ENCODE peak calls at places on chromosomes 6 and 20, in ten cellular contexts. One of them, this sample, is unnamed.
A peak's percentile ranks its signal among the peaks of the same experiment; 100 is the strongest.

GRCh38 chr6:131894735-131895424 is 56.3 kb downstream of the CCN2 start:
- DNase-seq in HepG2: peak; percentile 99
- DNase-seq in endothelial cell of umbilical vein: no peak
- DNase-seq in mesendoderm: no peak
- DNase-seq in GM23248: no peak
- DNase-seq in fibroblast of lung: no peak
- DNase-seq in K562: no peak
- DNase-seq in neural progenitor cell: no peak
- DNase-seq in mesenchymal stem cell: no peak
- DNase-seq in astrocyte: no peak
- DNase-seq in this sample: no peak

GRCh38 chr6:134911532-134911931 is 38.4 kb downstream of the ALDH8A1 start:
- DNase-seq in HepG2: no peak
- DNase-seq in endothelial cell of umbilical vein: no peak
- DNase-seq in mesendoderm: no peak
- DNase-seq in GM23248: peak; percentile 85
- DNase-seq in fibroblast of lung: peak; percentile 93
- DNase-seq in K562: no peak
- DNase-seq in neural progenitor cell: no peak
- DNase-seq in mesenchymal stem cell: peak; percentile 42
- DNase-seq in astrocyte: peak; percentile 92
- DNase-seq in this sample: no peak

GRCh38 chr6:168884050-168884645 is 369.5 kb downstream of the THBS2 start:
- DNase-seq in HepG2: no peak
- DNase-seq in endothelial cell of umbilical vein: no peak
- DNase-seq in mesendoderm: no peak
- DNase-seq in GM23248: no peak
- DNase-seq in fibroblast of lung: no peak
- DNase-seq in K562: no peak
- DNase-seq in neural progenitor cell: no peak
- DNase-seq in mesenchymal stem cell: no peak
- DNase-seq in astrocyte: no peak
- DNase-seq in this sample: no peak

GRCh38 chr6:78701407-78701806 is 165.9 kb upstream of the IRAK1BP1 start:
- DNase-seq in HepG2: no peak
- DNase-seq in endothelial cell of umbilical vein: no peak
- DNase-seq in mesendoderm: no peak
- DNase-seq in GM23248: peak; percentile 67
- DNase-seq in fibroblast of lung: peak; percentile 89
- DNase-seq in K562: no peak
- DNase-seq in neural progenitor cell: no peak
- DNase-seq in mesenchymal stem cell: no peak
- DNase-seq in astrocyte: peak; percentile 86
- DNase-seq in this sample: no peak

GRCh38 chr6:3235969-3236368 is 8.5 kb upstream of the TUBB2B start:
- DNase-seq in HepG2: no peak
- DNase-seq in endothelial cell of umbilical vein: no peak
- DNase-seq in mesendoderm: no peak
- DNase-seq in GM23248: no peak
- DNase-seq in fibroblast of lung: no peak
- DNase-seq in K562: no peak
- DNase-seq in neural progenitor cell: no peak
- DNase-seq in mesenchymal stem cell: no peak
- DNase-seq in astrocyte: no peak
- DNase-seq in this sample: no peak

GRCh38 chr20:32681175-32682084 is 7.7 kb upstream of the C20orf203 start:
- DNase-seq in HepG2: no peak
- DNase-seq in endothelial cell of umbilical vein: peak; percentile 76
- DNase-seq in mesendoderm: peak; percentile 89
- DNase-seq in GM23248: no peak
- DNase-seq in fibroblast of lung: peak; percentile 44
- DNase-seq in K562: peak; percentile 84
- DNase-seq in neural progenitor cell: peak; percentile 78
- DNase-seq in mesenchymal stem cell: peak; percentile 58
- DNase-seq in astrocyte: peak; percentile 13
- DNase-seq in this sample: peak; percentile 63

GRCh38 chr6:39770476-39770875 is 21.7 kb upstream of the DAAM2 start:
- DNase-seq in HepG2: no peak
- DNase-seq in endothelial cell of umbilical vein: no peak
- DNase-seq in mesendoderm: no peak
- DNase-seq in GM23248: no peak
- DNase-seq in fibroblast of lung: no peak
- DNase-seq in K562: no peak
- DNase-seq in neural progenitor cell: no peak
- DNase-seq in mesenchymal stem cell: no peak
- DNase-seq in astrocyte: no peak
- DNase-seq in this sample: no peak

GRCh38 chr6:52325695-52326471 is 36.1 kb upstream of the PAQR8 start:
- DNase-seq in HepG2: peak; percentile 98
- DNase-seq in endothelial cell of umbilical vein: no peak
- DNase-seq in mesendoderm: peak; percentile 95
- DNase-seq in GM23248: no peak
- DNase-seq in fibroblast of lung: no peak
- DNase-seq in K562: no peak
- DNase-seq in neural progenitor cell: peak; percentile 90
- DNase-seq in mesenchymal stem cell: peak; percentile 18
- DNase-seq in astrocyte: no peak
- DNase-seq in this sample: peak; percentile 57

GRCh38 chr6:21893778-21894177 is 300.2 kb downstream of the SOX4 start:
- DNase-seq in HepG2: no peak
- DNase-seq in endothelial cell of umbilical vein: no peak
- DNase-seq in mesendoderm: no peak
- DNase-seq in GM23248: no peak
- DNase-seq in fibroblast of lung: no peak
- DNase-seq in K562: no peak
- DNase-seq in neural progenitor cell: no peak
- DNase-seq in mesenchymal stem cell: no peak
- DNase-seq in astrocyte: no peak
- DNase-seq in this sample: no peak

GRCh38 chr6:13373488-13373886 is 45.1 kb upstream of the TBC1D7 start:
- DNase-seq in HepG2: no peak
- DNase-seq in endothelial cell of umbilical vein: peak; percentile 67
- DNase-seq in mesendoderm: no peak
- DNase-seq in GM23248: peak; percentile 11
- DNase-seq in fibroblast of lung: no peak
- DNase-seq in K562: no peak
- DNase-seq in neural progenitor cell: no peak
- DNase-seq in mesenchymal stem cell: peak; percentile 78
- DNase-seq in astrocyte: no peak
- DNase-seq in this sample: no peak

DNA sequence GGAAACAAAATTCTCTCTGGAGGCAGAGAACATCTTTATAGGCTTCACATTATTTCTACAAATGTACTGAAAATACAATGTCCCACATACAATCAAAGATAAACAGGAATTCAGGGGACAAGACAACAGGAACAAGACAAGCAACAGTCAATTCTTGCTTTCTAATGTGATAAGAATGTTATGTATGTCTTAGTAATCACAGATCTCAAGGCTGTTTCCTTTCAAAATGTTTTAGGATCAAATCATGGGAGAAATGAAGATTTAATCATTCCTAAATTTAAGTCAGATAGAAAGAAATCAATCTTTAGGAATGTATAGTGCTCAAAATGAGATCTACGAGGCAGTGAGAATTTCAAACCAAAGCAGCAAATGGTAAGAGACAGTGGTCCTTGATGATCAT is 32.1 kb downstream of the NEDD9 start:
- DNase-seq in HepG2: no peak
- DNase-seq in endothelial cell of umbilical vein: no peak
- DNase-seq in mesendoderm: no peak
- DNase-seq in GM23248: peak; percentile 56
- DNase-seq in fibroblast of lung: no peak
- DNase-seq in K562: no peak
- DNase-seq in neural progenitor cell: no peak
- DNase-seq in mesenchymal stem cell: no peak
- DNase-seq in astrocyte: peak; percentile 26
- DNase-seq in this sample: no peak
- H3K4me3 ChIP-seq in HepG2: no peak overlapping the region
- H3K4me3 ChIP-seq in endothelial cell of umbilical vein: no peak overlapping the region
- H3K4me3 ChIP-seq in mesendoderm: no peak overlapping the region
- H3K4me3 ChIP-seq in GM23248: no peak overlapping the region
- H3K4me3 ChIP-seq in fibroblast of lung: no peak overlapping the region
- H3K4me3 ChIP-seq in K562: no peak overlapping the region
- H3K4me3 ChIP-seq in neural progenitor cell: no peak overlapping the region
- H3K4me3 ChIP-seq in mesenchymal stem cell: no peak overlapping the region
- H3K4me3 ChIP-seq in astrocyte: no peak overlapping the region
- H3K4me3 ChIP-seq in this sample: no peak overlapping the region

DNA sequence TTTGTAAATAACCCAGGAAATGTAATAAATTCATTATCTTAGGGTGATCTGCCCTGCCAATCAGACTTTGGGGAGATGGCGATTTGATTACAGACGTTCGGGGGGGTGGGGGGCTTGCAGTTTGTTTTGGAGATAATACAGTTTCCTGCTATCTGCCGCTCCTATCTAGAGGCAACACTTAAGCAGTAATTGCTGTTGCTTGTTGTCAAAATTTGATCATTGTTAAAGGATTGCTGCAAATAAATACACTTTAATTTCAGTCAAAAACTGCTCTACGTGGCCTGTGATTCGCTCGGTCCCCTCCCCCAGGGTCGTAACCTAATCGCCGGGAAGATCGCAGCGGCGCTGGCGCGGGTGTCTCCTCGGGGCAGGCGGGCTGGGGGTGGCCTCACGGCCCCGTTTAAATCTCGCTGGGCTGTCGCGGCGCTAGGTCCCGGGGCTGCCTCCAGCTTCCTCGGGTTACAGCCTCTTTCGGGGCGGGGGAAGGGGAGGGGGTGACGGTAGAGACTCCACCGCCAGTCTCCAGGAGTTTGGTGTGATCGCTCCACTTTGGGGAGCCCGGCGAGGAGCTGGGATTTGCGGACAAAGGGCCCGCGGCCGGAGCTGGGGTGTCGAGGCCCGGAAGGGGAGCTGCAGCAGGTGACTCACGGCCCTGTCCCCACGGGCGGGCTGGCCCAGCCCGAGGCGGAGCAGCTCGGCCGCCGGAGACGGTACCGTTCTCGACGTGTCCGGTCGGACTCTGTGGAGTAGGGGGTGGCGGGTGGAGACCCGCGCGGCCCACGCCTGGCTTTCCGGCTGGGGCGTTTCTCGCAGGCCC is 4.1 kb downstream of the FOXC1 start:
- DNase-seq in HepG2: no peak
- DNase-seq in endothelial cell of umbilical vein: peak; percentile 64
- DNase-seq in mesendoderm: peak; percentile 87
- DNase-seq in GM23248: peak; percentile 54
- DNase-seq in fibroblast of lung: no peak
- DNase-seq in K562: no peak
- DNase-seq in neural progenitor cell: peak; percentile 86
- DNase-seq in mesenchymal stem cell: no peak
- DNase-seq in astrocyte: no peak
- DNase-seq in this sample: no peak
- H3K27me3 ChIP-seq in HepG2: no peaks in the 10 kb centered on the region
- H3K27me3 ChIP-seq in endothelial cell of umbilical vein: no peaks in the 10 kb centered on the region
- H3K27me3 ChIP-seq in mesendoderm: peaks cover 56% of the 10 kb centered on the region
- H3K27me3 ChIP-seq in GM23248: peaks cover 3% of the 10 kb centered on the region
- H3K27me3 ChIP-seq in fibroblast of lung: peaks cover 6% of the 10 kb centered on the region
- H3K27me3 ChIP-seq in K562: peaks cover 48% of the 10 kb centered on the region
- H3K27me3 ChIP-seq in neural progenitor cell: peaks cover 100% of the 10 kb centered on the region
- H3K27me3 ChIP-seq in mesenchymal stem cell: peaks cover 12% of the 10 kb centered on the region
- H3K27me3 ChIP-seq in astrocyte: peaks cover 31% of the 10 kb centered on the region
- H3K27me3 ChIP-seq in this sample: peaks cover 90% of the 10 kb centered on the region

GRCh38 chr20:60060593-60060992 is 102.4 kb downstream of the CDH26 start:
- DNase-seq in HepG2: no peak
- DNase-seq in endothelial cell of umbilical vein: no peak
- DNase-seq in mesendoderm: no peak
- DNase-seq in GM23248: no peak
- DNase-seq in fibroblast of lung: no peak
- DNase-seq in K562: no peak
- DNase-seq in neural progenitor cell: no peak
- DNase-seq in mesenchymal stem cell: no peak
- DNase-seq in astrocyte: no peak
- DNase-seq in this sample: no peak
- H3K9ac ChIP-seq in HepG2: no peak overlapping the region
- H3K9ac ChIP-seq in endothelial cell of umbilical vein: no peak overlapping the region
- H3K9ac ChIP-seq in mesendoderm: no peak overlapping the region
- H3K9ac ChIP-seq in GM23248: no peak overlapping the region
- H3K9ac ChIP-seq in fibroblast of lung: no peak overlapping the region
- H3K9ac ChIP-seq in K562: no peak overlapping the region
- H3K9ac ChIP-seq in neural progenitor cell: no peak overlapping the region
- H3K9ac ChIP-seq in mesenchymal stem cell: no peak overlapping the region
- H3K9ac ChIP-seq in astrocyte: no peak overlapping the region
- H3K9ac ChIP-seq in this sample: no peak overlapping the region

DNA sequence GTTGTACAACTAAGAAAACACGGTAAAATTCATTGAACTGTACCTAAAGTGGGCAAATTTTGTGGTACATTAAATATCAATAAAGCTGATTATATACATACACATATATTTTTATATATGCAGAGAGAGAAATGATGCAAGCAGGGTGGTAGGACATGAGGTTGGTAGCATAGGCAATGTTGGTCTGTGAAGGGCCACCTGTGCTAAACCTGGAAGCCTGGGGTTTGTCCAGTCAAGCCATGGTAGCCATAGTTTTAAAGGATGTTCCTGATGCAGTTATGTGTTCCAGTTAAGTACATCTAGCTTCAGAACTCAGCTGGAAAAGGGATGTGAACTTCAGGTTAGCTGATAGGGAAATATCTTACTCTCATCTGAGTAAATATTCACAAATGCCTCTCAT is 60.1 kb downstream of the TRIM38 start:
- DNase-seq in HepG2: no peak
- DNase-seq in endothelial cell of umbilical vein: no peak
- DNase-seq in mesendoderm: no peak
- DNase-seq in GM23248: no peak
- DNase-seq in fibroblast of lung: no peak
- DNase-seq in K562: no peak
- DNase-seq in neural progenitor cell: no peak
- DNase-seq in mesenchymal stem cell: no peak
- DNase-seq in astrocyte: no peak
- DNase-seq in this sample: no peak
- H3K4me3 ChIP-seq in HepG2: no peak overlapping the region
- H3K4me3 ChIP-seq in endothelial cell of umbilical vein: no peak overlapping the region
- H3K4me3 ChIP-seq in mesendoderm: no peak overlapping the region
- H3K4me3 ChIP-seq in GM23248: peak overlapping the region; percentile 75
- H3K4me3 ChIP-seq in fibroblast of lung: no peak overlapping the region
- H3K4me3 ChIP-seq in K562: peak overlapping the region; percentile 49
- H3K4me3 ChIP-seq in neural progenitor cell: no peak overlapping the region
- H3K4me3 ChIP-seq in mesenchymal stem cell: no peak overlapping the region
- H3K4me3 ChIP-seq in astrocyte: no peak overlapping the region
- H3K4me3 ChIP-seq in this sample: no peak overlapping the region

GRCh38 chr6:28809947-28810654 is 113.7 kb downstream of the TRIM27 start:
- DNase-seq in HepG2: no peak
- DNase-seq in endothelial cell of umbilical vein: no peak
- DNase-seq in mesendoderm: peak; percentile 70
- DNase-seq in GM23248: peak; percentile 29
- DNase-seq in fibroblast of lung: no peak
- DNase-seq in K562: peak; percentile 32
- DNase-seq in neural progenitor cell: peak; percentile 67
- DNase-seq in mesenchymal stem cell: peak; percentile 14
- DNase-seq in astrocyte: no peak
- DNase-seq in this sample: no peak
- H3K27me3 ChIP-seq in HepG2: peaks cover 7% of the 10 kb centered on the region
- H3K27me3 ChIP-seq in endothelial cell of umbilical vein: peaks cover 67% of the 10 kb centered on the region
- H3K27me3 ChIP-seq in mesendoderm: peaks cover 38% of the 10 kb centered on the region
- H3K27me3 ChIP-seq in GM23248: peaks cover 62% of the 10 kb centered on the region
- H3K27me3 ChIP-seq in fibroblast of lung: peaks cover 39% of the 10 kb centered on the region
- H3K27me3 ChIP-seq in K562: no peaks in the 10 kb centered on the region
- H3K27me3 ChIP-seq in neural progenitor cell: peaks cover 100% of the 10 kb centered on the region
- H3K27me3 ChIP-seq in mesenchymal stem cell: peaks cover 51% of the 10 kb centered on the region
- H3K27me3 ChIP-seq in astrocyte: peaks cover 57% of the 10 kb centered on the region
- H3K27me3 ChIP-seq in this sample: peaks cover 59% of the 10 kb centered on the region

DNA sequence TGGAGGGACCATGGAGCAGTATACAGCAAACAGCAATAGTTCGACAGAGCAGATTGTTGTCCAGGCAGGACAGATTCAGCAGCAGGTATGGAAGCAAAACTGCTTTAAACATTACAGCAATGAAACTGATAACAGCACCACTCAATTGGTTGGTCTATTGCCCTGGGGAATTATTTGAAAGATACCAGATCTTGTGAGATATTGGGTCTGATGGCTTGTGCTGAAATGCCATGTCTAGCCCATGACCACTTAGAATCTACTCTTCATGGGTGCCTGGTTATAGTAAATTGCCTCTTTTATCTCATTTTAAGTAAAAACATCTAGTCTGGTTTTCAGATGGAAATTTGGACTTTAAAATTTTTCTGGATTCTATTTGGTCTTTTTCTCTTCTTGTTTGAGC is 6.3 kb downstream of the NFYA start:
- DNase-seq in HepG2: no peak
- DNase-seq in endothelial cell of umbilical vein: no peak
- DNase-seq in mesendoderm: no peak
- DNase-seq in GM23248: no peak
- DNase-seq in fibroblast of lung: no peak
- DNase-seq in K562: no peak
- DNase-seq in neural progenitor cell: no peak
- DNase-seq in mesenchymal stem cell: no peak
- DNase-seq in astrocyte: no peak
- DNase-seq in this sample: no peak
- H3K9ac ChIP-seq in HepG2: no peak overlapping the region
- H3K9ac ChIP-seq in endothelial cell of umbilical vein: no peak overlapping the region
- H3K9ac ChIP-seq in mesendoderm: no peak overlapping the region
- H3K9ac ChIP-seq in GM23248: no peak overlapping the region
- H3K9ac ChIP-seq in fibroblast of lung: no peak overlapping the region
- H3K9ac ChIP-seq in K562: no peak overlapping the region
- H3K9ac ChIP-seq in neural progenitor cell: no peak overlapping the region
- H3K9ac ChIP-seq in mesenchymal stem cell: no peak overlapping the region
- H3K9ac ChIP-seq in astrocyte: no peak overlapping the region
- H3K9ac ChIP-seq in this sample: no peak overlapping the region